ENCODE peak calls at places on chromosome 7, in four cellular contexts. One of them, this sample, is unnamed.

GRCh38 chr7:41994746-41995110 is 242.3 kb downstream of the GLI3 start:
- DNase-seq in fibroblast of villous mesenchyme: peak; percentile 26
- DNase-seq in activated CD4-positive, alpha-beta memory T cell treated with anti-CD3 and anti-CD28 coated beads, Interleukin-2, amount 10 ng/mL, durations not matched to agents 7 days and 5 days: no peak
- DNase-seq in foreskin fibroblast: peak; percentile 34
- DNase-seq in this sample: peak; percentile 16

GRCh38 chr7:137342340-137342739 is 1.2 kb downstream of the PTN start:
- DNase-seq in foreskin fibroblast: no peak
- DNase-seq in fibroblast of villous mesenchyme: peak; percentile 8
- DNase-seq in activated CD4-positive, alpha-beta memory T cell treated with anti-CD3 and anti-CD28 coated beads, Interleukin-2, amount 10 ng/mL, durations not matched to agents 7 days and 5 days: no peak
- DNase-seq in this sample: no peak

GRCh38 chr7:151416921-151417320 is 7.1 kb upstream of the WDR86 start:
- DNase-seq in fibroblast of villous mesenchyme: peak; percentile 96
- DNase-seq in activated CD4-positive, alpha-beta memory T cell treated with anti-CD3 and anti-CD28 coated beads, Interleukin-2, amount 10 ng/mL, durations not matched to agents 7 days and 5 days: no peak
- DNase-seq in foreskin fibroblast: no peak
- DNase-seq in this sample: peak; percentile 81

GRCh38 chr7:39754326-39755120 is 131.2 kb downstream of the RALA start:
- DNase-seq in foreskin fibroblast: peak; percentile 34
- DNase-seq in activated CD4-positive, alpha-beta memory T cell treated with anti-CD3 and anti-CD28 coated beads, Interleukin-2, amount 10 ng/mL, durations not matched to agents 7 days and 5 days: no peak
- DNase-seq in fibroblast of villous mesenchyme: peak; percentile 52
- DNase-seq in this sample: peak; percentile 62

GRCh38 chr7:115763347-115763746 is 267.2 kb downstream of the TFEC start:
- DNase-seq in activated CD4-positive, alpha-beta memory T cell treated with anti-CD3 and anti-CD28 coated beads, Interleukin-2, amount 10 ng/mL, durations not matched to agents 7 days and 5 days: no peak
- DNase-seq in fibroblast of villous mesenchyme: no peak
- DNase-seq in foreskin fibroblast: no peak
- DNase-seq in this sample: no peak

GRCh38 chr7:46191776-46192175 is 270.7 kb upstream of the IGFBP3 start:
- DNase-seq in activated CD4-positive, alpha-beta memory T cell treated with anti-CD3 and anti-CD28 coated beads, Interleukin-2, amount 10 ng/mL, durations not matched to agents 7 days and 5 days: no peak
- DNase-seq in fibroblast of villous mesenchyme: peak; percentile 5
- DNase-seq in foreskin fibroblast: no peak
- DNase-seq in this sample: peak; percentile 48

GRCh38 chr7:30851651-30852359 is 59.8 kb upstream of the AQP1 start:
- DNase-seq in fibroblast of villous mesenchyme: no peak
- DNase-seq in activated CD4-positive, alpha-beta memory T cell treated with anti-CD3 and anti-CD28 coated beads, Interleukin-2, amount 10 ng/mL, durations not matched to agents 7 days and 5 days: no peak
- DNase-seq in foreskin fibroblast: peak; percentile 70
- DNase-seq in this sample: no peak

GRCh38 chr7:150451833-150452431 is 1.5 kb downstream of the GIMAP8 start:
- DNase-seq in activated CD4-positive, alpha-beta memory T cell treated with anti-CD3 and anti-CD28 coated beads, Interleukin-2, amount 10 ng/mL, durations not matched to agents 7 days and 5 days: peak; percentile 43
- DNase-seq in fibroblast of villous mesenchyme: no peak
- DNase-seq in foreskin fibroblast: no peak
- DNase-seq in this sample: no peak

GRCh38 chr7:101954494-101954893 is 137.1 kb downstream of the CUX1 start:
- DNase-seq in foreskin fibroblast: no peak
- DNase-seq in activated CD4-positive, alpha-beta memory T cell treated with anti-CD3 and anti-CD28 coated beads, Interleukin-2, amount 10 ng/mL, durations not matched to agents 7 days and 5 days: no peak
- DNase-seq in fibroblast of villous mesenchyme: no peak
- DNase-seq in this sample: no peak

GRCh38 chr7:27213150-27213903 is 13.4 kb upstream of the HOXA13 start:
- DNase-seq in fibroblast of villous mesenchyme: no peak
- DNase-seq in foreskin fibroblast: no peak
- DNase-seq in activated CD4-positive, alpha-beta memory T cell treated with anti-CD3 and anti-CD28 coated beads, Interleukin-2, amount 10 ng/mL, durations not matched to agents 7 days and 5 days: no peak
- DNase-seq in this sample: no peak

GRCh38 chr7:34034728-34035127 is 129.4 kb downstream of the BMPER start:
- DNase-seq in foreskin fibroblast: no peak
- DNase-seq in fibroblast of villous mesenchyme: no peak
- DNase-seq in activated CD4-positive, alpha-beta memory T cell treated with anti-CD3 and anti-CD28 coated beads, Interleukin-2, amount 10 ng/mL, durations not matched to agents 7 days and 5 days: no peak
- DNase-seq in this sample: no peak

GRCh38 chr7:17936321-17936720 is 4.0 kb downstream of the SNX13 start:
- DNase-seq in activated CD4-positive, alpha-beta memory T cell treated with anti-CD3 and anti-CD28 coated beads, Interleukin-2, amount 10 ng/mL, durations not matched to agents 7 days and 5 days: no peak
- DNase-seq in foreskin fibroblast: no peak
- DNase-seq in fibroblast of villous mesenchyme: no peak
- DNase-seq in this sample: no peak

GRCh38 chr7:82542665-82543064 is 99.1 kb upstream of the CACNA2D1 start:
- DNase-seq in activated CD4-positive, alpha-beta memory T cell treated with anti-CD3 and anti-CD28 coated beads, Interleukin-2, amount 10 ng/mL, durations not matched to agents 7 days and 5 days: no peak
- DNase-seq in foreskin fibroblast: peak; percentile 80
- DNase-seq in fibroblast of villous mesenchyme: peak; percentile 59
- DNase-seq in this sample: peak; percentile 99

GRCh38 chr7:134886353-134887057 is 99.8 kb upstream of the AGBL3 start:
- DNase-seq in foreskin fibroblast: no peak
- DNase-seq in activated CD4-positive, alpha-beta memory T cell treated with anti-CD3 and anti-CD28 coated beads, Interleukin-2, amount 10 ng/mL, durations not matched to agents 7 days and 5 days: no peak
- DNase-seq in fibroblast of villous mesenchyme: peak; percentile 88
- DNase-seq in this sample: peak; percentile 92

GRCh38 chr7:24877790-24878311 is 102.1 kb downstream of the OSBPL3 start:
- DNase-seq in fibroblast of villous mesenchyme: peak; percentile 37
- DNase-seq in activated CD4-positive, alpha-beta memory T cell treated with anti-CD3 and anti-CD28 coated beads, Interleukin-2, amount 10 ng/mL, durations not matched to agents 7 days and 5 days: peak; percentile 50
- DNase-seq in foreskin fibroblast: peak; percentile 21
- DNase-seq in this sample: no peak

GRCh38 chr7:22251906-22252495 is 105.0 kb downstream of the RAPGEF5 start:
- DNase-seq in activated CD4-positive, alpha-beta memory T cell treated with anti-CD3 and anti-CD28 coated beads, Interleukin-2, amount 10 ng/mL, durations not matched to agents 7 days and 5 days: no peak
- DNase-seq in fibroblast of villous mesenchyme: no peak
- DNase-seq in foreskin fibroblast: no peak
- DNase-seq in this sample: no peak

GRCh38 chr7:43577485-43577951 is 5.4 kb upstream of the STK17A start:
- DNase-seq in fibroblast of villous mesenchyme: peak; percentile 77
- DNase-seq in activated CD4-positive, alpha-beta memory T cell treated with anti-CD3 and anti-CD28 coated beads, Interleukin-2, amount 10 ng/mL, durations not matched to agents 7 days and 5 days: no peak
- DNase-seq in foreskin fibroblast: no peak
- DNase-seq in this sample: peak; percentile 76

GRCh38 chr7:106485031-106485551 is 175.9 kb downstream of the CCDC71L start:
- DNase-seq in activated CD4-positive, alpha-beta memory T cell treated with anti-CD3 and anti-CD28 coated beads, Interleukin-2, amount 10 ng/mL, durations not matched to agents 7 days and 5 days: no peak
- DNase-seq in fibroblast of villous mesenchyme: peak; percentile 75
- DNase-seq in foreskin fibroblast: peak; percentile 80
- DNase-seq in this sample: peak; percentile 79

GRCh38 chr7:33876600-33877274 is 28.6 kb upstream of the BMPER start:
- DNase-seq in fibroblast of villous mesenchyme: peak; percentile 23
- DNase-seq in foreskin fibroblast: no peak
- DNase-seq in activated CD4-positive, alpha-beta memory T cell treated with anti-CD3 and anti-CD28 coated beads, Interleukin-2, amount 10 ng/mL, durations not matched to agents 7 days and 5 days: no peak
- DNase-seq in this sample: no peak

GRCh38 chr7:105044449-105045081 is 30.6 kb downstream of the KMT2E start:
- DNase-seq in foreskin fibroblast: no peak
- DNase-seq in activated CD4-positive, alpha-beta memory T cell treated with anti-CD3 and anti-CD28 coated beads, Interleukin-2, amount 10 ng/mL, durations not matched to agents 7 days and 5 days: no peak
- DNase-seq in fibroblast of villous mesenchyme: no peak
- DNase-seq in this sample: no peak

GRCh38 chr7:33645096-33645495 is 260.2 kb upstream of the BMPER start:
- DNase-seq in activated CD4-positive, alpha-beta memory T cell treated with anti-CD3 and anti-CD28 coated beads, Interleukin-2, amount 10 ng/mL, durations not matched to agents 7 days and 5 days: no peak
- DNase-seq in fibroblast of villous mesenchyme: no peak
- DNase-seq in foreskin fibroblast: peak; percentile 45
- DNase-seq in this sample: no peak

GRCh38 chr7:109763611-109764010 is 1193.9 kb downstream of the DNAJB9 start:
- DNase-seq in activated CD4-positive, alpha-beta memory T cell treated with anti-CD3 and anti-CD28 coated beads, Interleukin-2, amount 10 ng/mL, durations not matched to agents 7 days and 5 days: no peak
- DNase-seq in fibroblast of villous mesenchyme: no peak
- DNase-seq in foreskin fibroblast: no peak
- DNase-seq in this sample: no peak

GRCh38 chr7:106936236-106936635 is 71.2 kb downstream of the PIK3CG start:
- DNase-seq in activated CD4-positive, alpha-beta memory T cell treated with anti-CD3 and anti-CD28 coated beads, Interleukin-2, amount 10 ng/mL, durations not matched to agents 7 days and 5 days: no peak
- DNase-seq in fibroblast of villous mesenchyme: no peak
- DNase-seq in foreskin fibroblast: no peak
- DNase-seq in this sample: no peak

GRCh38 chr7:74203956-74204615 is 5.7 kb upstream of the LAT2 start:
- DNase-seq in activated CD4-positive, alpha-beta memory T cell treated with anti-CD3 and anti-CD28 coated beads, Interleukin-2, amount 10 ng/mL, durations not matched to agents 7 days and 5 days: no peak
- DNase-seq in foreskin fibroblast: no peak
- DNase-seq in fibroblast of villous mesenchyme: no peak
- DNase-seq in this sample: no peak

GRCh38 chr7:2068693-2069471 is 163.9 kb downstream of the MAD1L1 start:
- DNase-seq in fibroblast of villous mesenchyme: no peak
- DNase-seq in activated CD4-positive, alpha-beta memory T cell treated with anti-CD3 and anti-CD28 coated beads, Interleukin-2, amount 10 ng/mL, durations not matched to agents 7 days and 5 days: no peak
- DNase-seq in foreskin fibroblast: no peak
- DNase-seq in this sample: no peak

GRCh38 chr7:64098-64521 is 128.3 kb upstream of the FAM20C start:
- DNase-seq in foreskin fibroblast: peak; percentile 75
- DNase-seq in fibroblast of villous mesenchyme: peak; percentile 68
- DNase-seq in activated CD4-positive, alpha-beta memory T cell treated with anti-CD3 and anti-CD28 coated beads, Interleukin-2, amount 10 ng/mL, durations not matched to agents 7 days and 5 days: no peak
- DNase-seq in this sample: peak; percentile 63

GRCh38 chr7:51467384-51468017 is 150.9 kb upstream of the COBL start:
- DNase-seq in activated CD4-positive, alpha-beta memory T cell treated with anti-CD3 and anti-CD28 coated beads, Interleukin-2, amount 10 ng/mL, durations not matched to agents 7 days and 5 days: peak; percentile 31
- DNase-seq in fibroblast of villous mesenchyme: no peak
- DNase-seq in foreskin fibroblast: no peak
- DNase-seq in this sample: no peak

GRCh38 chr7:123022576-123022975 is 27.1 kb upstream of the TAS2R16 start:
- DNase-seq in fibroblast of villous mesenchyme: peak; percentile 75
- DNase-seq in activated CD4-positive, alpha-beta memory T cell treated with anti-CD3 and anti-CD28 coated beads, Interleukin-2, amount 10 ng/mL, durations not matched to agents 7 days and 5 days: no peak
- DNase-seq in foreskin fibroblast: no peak
- DNase-seq in this sample: peak; percentile 71

GRCh38 chr7:156473476-156474240 is 166.9 kb upstream of the RNF32 start:
- DNase-seq in foreskin fibroblast: no peak
- DNase-seq in fibroblast of villous mesenchyme: peak; percentile 6
- DNase-seq in activated CD4-positive, alpha-beta memory T cell treated with anti-CD3 and anti-CD28 coated beads, Interleukin-2, amount 10 ng/mL, durations not matched to agents 7 days and 5 days: peak; percentile 26
- DNase-seq in this sample: no peak

GRCh38 chr7:2011266-2012043 is 221.3 kb downstream of the MAD1L1 start:
- DNase-seq in activated CD4-positive, alpha-beta memory T cell treated with anti-CD3 and anti-CD28 coated beads, Interleukin-2, amount 10 ng/mL, durations not matched to agents 7 days and 5 days: no peak
- DNase-seq in fibroblast of villous mesenchyme: no peak
- DNase-seq in foreskin fibroblast: no peak
- DNase-seq in this sample: no peak

GRCh38 chr7:3805151-3805550 is 504.1 kb downstream of the SDK1 start:
- DNase-seq in foreskin fibroblast: peak; percentile 26
- DNase-seq in activated CD4-positive, alpha-beta memory T cell treated with anti-CD3 and anti-CD28 coated beads, Interleukin-2, amount 10 ng/mL, durations not matched to agents 7 days and 5 days: no peak
- DNase-seq in fibroblast of villous mesenchyme: peak; percentile 44
- DNase-seq in this sample: peak; percentile 46

GRCh38 chr7:46291064-46291463 is 370.0 kb upstream of the IGFBP3 start:
- DNase-seq in activated CD4-positive, alpha-beta memory T cell treated with anti-CD3 and anti-CD28 coated beads, Interleukin-2, amount 10 ng/mL, durations not matched to agents 7 days and 5 days: no peak
- DNase-seq in foreskin fibroblast: peak; percentile 57
- DNase-seq in fibroblast of villous mesenchyme: no peak
- DNase-seq in this sample: peak; percentile 31

GRCh38 chr7:150322114-150322832 is 882 bp upstream of the LRRC61 start:
- DNase-seq in foreskin fibroblast: no peak
- DNase-seq in activated CD4-positive, alpha-beta memory T cell treated with anti-CD3 and anti-CD28 coated beads, Interleukin-2, amount 10 ng/mL, durations not matched to agents 7 days and 5 days: peak; percentile 85
- DNase-seq in fibroblast of villous mesenchyme: no peak
- DNase-seq in this sample: no peak

This sample was measured in amniotic epithelial cell.